ENCODE peak calls at places on chromosomes 11 and 22, in nine cellular contexts. O is colonic mucosa; Q is Caki2; W is stimulated activated CD4-positive, alpha-beta T cell treated with anti-CD3 and anti-CD28 coated beads, TNF-alpha, amount 100 ng/mL, for 24 hours; A is activated CD4-positive, alpha-beta T cell treated with anti-CD3 and anti-CD28 coated beads, Interleukin-2, amount 50 U/mL, for 24 hours; V is fibroblast of mammary gland; F is substantia nigra; K is lung microvascular endothelial cell; G is mucosa of descending colon. D is an unnamed sample.

GRCh38 chr22:23835773-23836144 is 3.0 kb downstream of the DERL3 start:
- DNase-seq in A (no peak), W (no peak), K (no peak), O (no peak), Q (no peak), V (no peak), F (no peak), G (no peak), D (no peak)

GRCh38 chr11:86818466-86819282 is 18.3 kb downstream of the PRSS23 start:
- DNase-seq in W (no peak), Q (peak), V (peak), F (no peak), G (no peak), O (no peak), K (peak), A (peak), D (peak)

GRCh38 chr22:39820266-39820665 is 73.3 kb downstream of the ENTHD1 start:
- DNase-seq in F (no peak), K (no peak), G (no peak), W (no peak), V (peak), Q (peak), O (no peak), A (no peak), D (no peak)

GRCh38 chr11:134533511-134533910 is 121.5 kb upstream of the B3GAT1 start:
- DNase-seq in V (no peak), F (no peak), A (no peak), G (no peak), K (no peak), O (no peak), Q (no peak), W (no peak), D (no peak)

GRCh38 chr22:17152340-17152739 is 6.7 kb downstream of the HDHD5 start:
- DNase-seq in G (no peak), O (no peak), K (no peak), Q (no peak), V (no peak), F (no peak), A (no peak), W (no peak), D (no peak)

GRCh38 chr11:69215784-69216415 is 60.2 kb downstream of the SMIM38 start:
- DNase-seq in G (peak), K (no peak), W (no peak), V (peak), O (no peak), F (no peak), A (no peak), Q (peak), D (no peak)

GRCh38 chr11:45146072-45147016 is at the start of gene PRDM11:
- DNase-seq in O (peak), Q (peak), W (peak), V (peak), G (peak), A (peak), F (no peak), K (peak), D (peak)

GRCh38 chr11:118398797-118399564 is 2.4 kb upstream of the ATP5MG start:
- DNase-seq in W (peak), K (peak), F (no peak), O (no peak), Q (no peak), V (no peak), A (peak), G (no peak), D (no peak)

GRCh38 chr11:121802542-121802941 is 313.5 kb downstream of the BLID start:
- DNase-seq in F (no peak), W (no peak), O (peak), Q (no peak), A (no peak), G (peak), V (no peak), K (no peak), D (no peak)

GRCh38 chr11:64850979-64851567 is 6.6 kb upstream of the CDC42BPG start:
- DNase-seq in Q (no peak), K (no peak), F (no peak), W (no peak), O (no peak), V (no peak), A (no peak), G (peak), D (no peak)

GRCh38 chr11:95337175-95337957 is 106.4 kb upstream of the SESN3 start:
- DNase-seq in W (no peak), V (peak), A (peak), F (peak), G (peak), K (peak), O (peak), Q (no peak), D (no peak)

GRCh38 chr11:85811624-85812023 is 683 bp upstream of the SYTL2 start:
- DNase-seq in O (no peak), F (no peak), G (peak), W (no peak), K (no peak), V (no peak), A (no peak), Q (no peak), D (no peak)

GRCh38 chr22:20552913-20553401 is 45.5 kb downstream of the MED15 start:
- DNase-seq in V (peak), O (peak), W (no peak), K (peak), Q (peak), A (no peak), G (peak), F (no peak), D (no peak)

GRCh38 chr11:115869780-115870431 is 365.7 kb upstream of the CADM1 start:
- DNase-seq in V (no peak), W (no peak), A (no peak), O (no peak), Q (peak), F (no peak), K (no peak), G (peak), D (no peak)

GRCh38 chr22:42412744-42413220 is 19.4 kb downstream of the NFAM1 start:
- DNase-seq in K (no peak), F (no peak), G (no peak), O (no peak), Q (no peak), W (no peak), A (no peak), V (no peak), D (no peak)

GRCh38 chr22:50602338-50602700 is 1.7 kb downstream of the MAPK8IP2 start:
- DNase-seq in W (no peak), A (no peak), O (no peak), Q (no peak), V (no peak), K (no peak), F (no peak), G (no peak), D (no peak)